ENCODE peak calls at places on chromosomes 13 and 19, in ten cellular contexts. T, C, P, K, I, F, L, M, S and U are unnamed samples. For H3K9me3, the result is how much of the 10 kb centered on the place peaks cover.

GRCh38 chr19:46378268-46378667 is 31.4 kb downstream of the PPP5C start:
- DNase-seq in L (no peak), S (peak), F (no peak), K (peak), P (no peak), M (no peak), I (no peak), T (no peak), C (peak), U (no peak)

GRCh38 chr13:89150362-89150761 is 1479.2 kb downstream of the SLITRK5 start:
- DNase-seq in T (no peak), C (no peak), L (no peak), F (no peak), I (no peak), K (peak), M (no peak), S (peak), P (no peak), U (no peak)

GRCh38 chr19:2469102-2469914 is 6.6 kb upstream of the GADD45B start:
- DNase-seq in P (no peak), F (no peak), I (no peak), T (no peak), M (no peak), K (peak), L (no peak), S (peak), C (peak), U (no peak)

GRCh38 chr13:71240906-71241305 is 626.1 kb downstream of the DACH1 start:
- DNase-seq in C (no peak), K (peak), I (no peak), T (no peak), F (no peak), L (no peak), P (no peak), M (no peak), S (peak), U (no peak)

GRCh38 chr19:30626567-30626966 is 254.4 kb downstream of the ZNF536 start:
- DNase-seq in K (no peak), C (no peak), P (no peak), I (no peak), T (no peak), S (no peak), M (no peak), F (no peak), L (no peak), U (no peak)

GRCh38 chr13:40063278-40063698 is 407.8 kb downstream of the COG6 start:
- DNase-seq in F (no peak), S (no peak), M (no peak), I (no peak), K (peak), P (peak), C (no peak), L (no peak), T (no peak), U (no peak)

GRCh38 chr19:42291437-42291815 is 10.5 kb upstream of the PRR19 start:
- DNase-seq in T (peak), I (no peak), L (no peak), M (no peak), F (no peak), S (no peak), C (no peak), P (no peak), K (no peak), U (no peak)

GRCh38 chr19:44757057-44757734 is 8.7 kb downstream of the BCL3 start:
- DNase-seq in S (peak), P (peak), F (peak), M (no peak), T (no peak), L (no peak), C (peak), K (peak), I (peak), U (no peak)

GRCh38 chr19:46913198-46913851 is 52.5 kb downstream of the ARHGAP35 start:
- DNase-seq in P (no peak), L (no peak), K (peak), I (no peak), S (no peak), M (no peak), F (no peak), C (no peak), T (no peak), U (no peak)

GRCh38 chr19:27881213-27881612 is 1331.7 kb downstream of the UQCRFS1 start:
- DNase-seq in F (no peak), T (no peak), S (no peak), L (no peak), C (no peak), P (no peak), K (no peak), I (no peak), M (no peak), U (no peak)

GRCh38 chr13:75365724-75366173 is 116.2 kb downstream of the TBC1D4 start:
- DNase-seq in P (no peak), I (no peak), K (peak), L (no peak), M (peak), S (peak), F (no peak), T (no peak), C (peak), U (no peak)

GRCh38 chr19:41136636-41137035 is 22.4 kb downstream of the CYP2F1 start:
- DNase-seq in I (no peak), L (no peak), M (no peak), K (no peak), F (no peak), T (no peak), C (no peak), P (no peak), S (no peak), U (no peak)

DNA sequence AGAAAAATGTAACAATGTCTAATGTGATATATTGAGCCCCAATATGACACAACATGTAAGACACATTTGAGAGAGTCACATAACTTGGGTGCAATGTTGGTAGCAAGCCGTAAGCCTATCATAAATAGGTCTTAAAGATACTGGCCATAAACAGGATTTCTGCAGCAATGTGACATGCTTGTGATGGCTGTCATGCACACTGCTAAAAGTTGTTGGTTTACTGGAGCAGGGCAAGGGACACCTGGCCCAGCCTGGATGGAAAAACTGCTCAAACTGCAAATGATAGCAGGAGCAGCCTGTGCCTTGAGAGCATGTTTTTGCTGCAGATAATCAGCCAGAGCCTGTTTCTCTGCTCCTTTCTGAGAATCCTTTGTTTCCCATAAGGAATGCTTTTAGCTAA is 136.7 kb upstream of the ZNF91 start:
- DNase-seq in P (no peak), I (no peak), F (no peak), L (no peak), S (no peak), M (no peak), T (no peak), C (no peak), K (no peak), U (no peak)
- H3K9me3 ChIP-seq in P (under half), I (under half), F (under half), L (under half), S (under half), M (under half), T (under half), C (under half), K (under half), U (under half)

GRCh38 chr19:52140077-52140710 is 456 bp upstream of the ZNF616 start:
- DNase-seq in S (no peak), K (no peak), C (no peak), I (no peak), L (no peak), M (no peak), T (no peak), P (peak), F (peak), U (no peak)
- H3K9me3 ChIP-seq in S (under half), K (under half), C (under half), I (under half), L (under half), M (under half), T (under half), P (under half), F (under half), U (under half)

DNA sequence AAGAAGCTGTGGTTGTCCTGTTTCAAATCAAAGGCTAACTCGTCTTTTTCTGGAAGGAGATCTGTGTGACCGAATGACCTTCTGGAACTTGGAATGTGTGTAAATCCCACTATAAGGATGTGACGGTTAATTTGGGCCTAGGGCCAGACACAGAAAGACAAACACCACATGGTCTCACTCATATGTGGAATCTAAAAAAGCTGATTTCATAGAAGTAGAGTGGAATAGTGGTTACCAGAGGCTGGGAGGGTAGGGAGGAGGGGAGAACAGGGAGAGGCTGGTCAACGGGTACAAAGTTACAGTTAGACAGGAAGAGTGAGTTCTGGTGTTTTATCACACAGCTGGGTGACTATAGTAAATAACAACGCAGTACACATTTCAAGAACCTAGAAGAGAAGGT is 39.3 kb upstream of the RGCC start:
- DNase-seq in F (no peak), L (no peak), T (no peak), C (peak), M (peak), K (peak), I (no peak), S (peak), P (no peak), U (no peak)
- H3K9me3 ChIP-seq in F (under half), L (under half), T (under half), C (under half), M (under half), K (under half), I (under half), S (under half), P (under half), U (under half)

GRCh38 chr19:9155591-9155990 is 15.4 kb downstream of the ZNF317 start:
- DNase-seq in K (no peak), P (no peak), C (no peak), M (no peak), I (no peak), T (no peak), S (no peak), F (no peak), L (no peak), U (no peak)
- H3K9me3 ChIP-seq in K (under half), P (under half), C (half or more), M (half or more), I (under half), T (under half), S (under half), F (under half), L (under half), U (under half)